ENCODE peak calls at places on chromosomes 11 and 22, in seven cellular contexts. One of them, this sample, is unnamed.

GRCh38 chr22:25370322-25370721 is 150.9 kb downstream of the CRYBB2 start:
- DNase-seq in CD8-positive, alpha-beta T cell: no peak
- DNase-seq in GM13977: no peak
- DNase-seq in nephron progenitor cell: no peak
- DNase-seq in RWPE2: no peak
- DNase-seq in WTC11: no peak
- DNase-seq in natural killer cell: no peak
- DNase-seq in this sample: no peak

GRCh38 chr22:50329236-50329635 is 2.4 kb upstream of the DENND6B start:
- DNase-seq in CD8-positive, alpha-beta T cell: no peak
- DNase-seq in GM13977: no peak
- DNase-seq in nephron progenitor cell: no peak
- DNase-seq in RWPE2: no peak
- DNase-seq in WTC11: no peak
- DNase-seq in natural killer cell: no peak
- DNase-seq in this sample: no peak

GRCh38 chr11:88206746-88207145 is 31.5 kb upstream of the RAB38 start:
- DNase-seq in CD8-positive, alpha-beta T cell: no peak
- DNase-seq in GM13977: peak; percentile 11
- DNase-seq in nephron progenitor cell: no peak
- DNase-seq in RWPE2: no peak
- DNase-seq in WTC11: no peak
- DNase-seq in natural killer cell: no peak
- DNase-seq in this sample: no peak

GRCh38 chr22:42434283-42434682 is 2.1 kb upstream of the NFAM1 start:
- DNase-seq in CD8-positive, alpha-beta T cell: no peak
- DNase-seq in GM13977: no peak
- DNase-seq in nephron progenitor cell: no peak
- DNase-seq in RWPE2: no peak
- DNase-seq in WTC11: no peak
- DNase-seq in natural killer cell: no peak
- DNase-seq in this sample: no peak

GRCh38 chr11:127114035-127114434 is 113.5 kb upstream of the KIRREL3 start:
- DNase-seq in CD8-positive, alpha-beta T cell: no peak
- DNase-seq in GM13977: no peak
- DNase-seq in nephron progenitor cell: no peak
- DNase-seq in RWPE2: no peak
- DNase-seq in WTC11: no peak
- DNase-seq in natural killer cell: no peak
- DNase-seq in this sample: no peak

GRCh38 chr11:128499613-128500213 is 87.6 kb downstream of the ETS1 start:
- DNase-seq in CD8-positive, alpha-beta T cell: no peak
- DNase-seq in GM13977: no peak
- DNase-seq in nephron progenitor cell: no peak
- DNase-seq in RWPE2: no peak
- DNase-seq in WTC11: no peak
- DNase-seq in natural killer cell: no peak
- DNase-seq in this sample: no peak

GRCh38 chr11:66875376-66875775 is 18.5 kb downstream of the LRFN4 start:
- DNase-seq in CD8-positive, alpha-beta T cell: no peak
- DNase-seq in GM13977: no peak
- DNase-seq in nephron progenitor cell: no peak
- DNase-seq in RWPE2: peak; percentile 37
- DNase-seq in WTC11: no peak
- DNase-seq in natural killer cell: no peak
- DNase-seq in this sample: no peak

GRCh38 chr22:42856865-42857704 is at the start of gene ARFGAP3:
- DNase-seq in CD8-positive, alpha-beta T cell: peak; percentile 98
- DNase-seq in GM13977: peak; percentile 99
- DNase-seq in nephron progenitor cell: peak; percentile 97
- DNase-seq in RWPE2: peak; percentile 89
- DNase-seq in WTC11: peak; percentile 94
- DNase-seq in natural killer cell: peak; percentile 98
- DNase-seq in this sample: peak; percentile 98

GRCh38 chr11:10806206-10806605 is 2.5 kb downstream of the EIF4G2 start:
- DNase-seq in CD8-positive, alpha-beta T cell: no peak
- DNase-seq in GM13977: no peak
- DNase-seq in nephron progenitor cell: no peak
- DNase-seq in RWPE2: no peak
- DNase-seq in WTC11: no peak
- DNase-seq in natural killer cell: no peak
- DNase-seq in this sample: no peak

DNA sequence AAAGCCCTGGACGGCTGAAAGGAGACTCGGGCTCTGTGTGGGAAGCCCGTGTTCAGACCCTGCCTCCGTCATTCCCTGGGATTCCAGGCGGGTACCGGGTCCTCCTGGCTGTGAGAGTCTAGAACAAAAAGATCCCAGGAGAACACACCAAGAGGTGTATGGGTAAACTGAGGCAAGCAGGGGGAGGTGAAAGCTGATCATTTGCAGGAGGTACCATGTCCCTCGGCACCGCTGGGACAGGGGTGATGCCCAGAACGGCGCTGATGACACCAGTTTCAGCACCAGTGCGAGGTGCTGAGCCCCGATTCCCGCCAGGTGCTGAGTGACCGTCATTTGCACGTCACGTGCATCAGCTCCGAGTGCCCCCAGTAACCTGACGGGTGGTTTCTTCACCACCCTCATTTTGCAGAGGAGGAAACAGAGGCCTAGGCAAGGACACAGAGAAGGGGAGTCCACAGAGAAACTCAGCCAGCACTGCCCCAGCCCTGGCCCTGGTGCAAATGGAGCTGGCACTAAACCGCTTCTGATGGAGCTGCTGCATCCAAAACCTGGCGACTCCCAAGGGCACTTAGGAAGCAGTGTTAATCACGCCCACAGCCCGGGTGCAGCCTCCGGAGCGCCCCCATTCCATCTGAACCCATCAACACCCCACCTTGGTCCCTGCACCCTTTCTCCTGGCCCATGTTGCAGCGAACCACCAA is 16.8 kb downstream of the MACROD1 start:
- DNase-seq in CD8-positive, alpha-beta T cell: no peak
- DNase-seq in GM13977: no peak
- DNase-seq in nephron progenitor cell: no peak
- DNase-seq in RWPE2: no peak
- DNase-seq in WTC11: no peak
- DNase-seq in natural killer cell: no peak
- DNase-seq in this sample: no peak
- TF ChIP-seq CTCF in CD8-positive, alpha-beta T cell: peak; percentile 54
- TF ChIP-seq CTCF in GM13977: no peak
- TF ChIP-seq CTCF in nephron progenitor cell: peak; percentile 13
- TF ChIP-seq CTCF in RWPE2: peak; percentile 62
- TF ChIP-seq CTCF in WTC11: peak; percentile 11
- TF ChIP-seq CTCF in natural killer cell: peak; percentile 19
- TF ChIP-seq CTCF in this sample: no peak

DNA sequence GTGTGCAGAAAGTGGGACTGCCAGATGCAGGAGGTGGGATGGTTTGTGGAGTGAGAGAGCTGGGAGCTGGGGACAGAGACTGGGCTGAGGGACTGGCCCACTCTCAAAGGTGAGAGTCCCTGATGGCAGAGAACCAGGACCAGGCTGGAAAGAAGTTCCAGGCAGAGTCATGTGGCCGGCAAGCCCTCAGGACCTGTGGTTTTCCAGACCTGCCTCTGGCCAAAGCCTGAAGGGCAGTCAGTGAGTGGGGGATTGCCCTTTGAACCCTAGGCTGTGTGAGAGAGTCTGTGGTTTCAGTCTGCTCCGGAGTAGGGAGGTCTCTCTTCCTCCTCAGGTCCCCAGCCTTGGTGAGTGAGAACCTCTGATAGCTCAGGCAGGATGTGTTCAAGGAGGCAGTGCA is 17.0 kb downstream of the KCNC1 start:
- DNase-seq in CD8-positive, alpha-beta T cell: no peak
- DNase-seq in GM13977: no peak
- DNase-seq in nephron progenitor cell: no peak
- DNase-seq in RWPE2: no peak
- DNase-seq in WTC11: no peak
- DNase-seq in natural killer cell: no peak
- DNase-seq in this sample: no peak
- TF ChIP-seq CTCF in CD8-positive, alpha-beta T cell: no peak
- TF ChIP-seq CTCF in GM13977: no peak
- TF ChIP-seq CTCF in nephron progenitor cell: no peak
- TF ChIP-seq CTCF in RWPE2: no peak
- TF ChIP-seq CTCF in WTC11: no peak
- TF ChIP-seq CTCF in natural killer cell: no peak
- TF ChIP-seq CTCF in this sample: no peak

GRCh38 chr11:74397531-74398243 is 546 bp downstream of the PGM2L1 start:
- DNase-seq in CD8-positive, alpha-beta T cell: peak; percentile 53
- DNase-seq in GM13977: peak; percentile 45
- DNase-seq in nephron progenitor cell: peak; percentile 43
- DNase-seq in RWPE2: no peak
- DNase-seq in WTC11: peak; percentile 29
- DNase-seq in natural killer cell: peak; percentile 25
- DNase-seq in this sample: peak; percentile 23
- TF ChIP-seq CTCF in CD8-positive, alpha-beta T cell: peak; percentile 42
- TF ChIP-seq CTCF in GM13977: no peak
- TF ChIP-seq CTCF in nephron progenitor cell: no peak
- TF ChIP-seq CTCF in RWPE2: peak; percentile 21
- TF ChIP-seq CTCF in WTC11: no peak
- TF ChIP-seq CTCF in natural killer cell: no peak
- TF ChIP-seq CTCF in this sample: no peak

DNA sequence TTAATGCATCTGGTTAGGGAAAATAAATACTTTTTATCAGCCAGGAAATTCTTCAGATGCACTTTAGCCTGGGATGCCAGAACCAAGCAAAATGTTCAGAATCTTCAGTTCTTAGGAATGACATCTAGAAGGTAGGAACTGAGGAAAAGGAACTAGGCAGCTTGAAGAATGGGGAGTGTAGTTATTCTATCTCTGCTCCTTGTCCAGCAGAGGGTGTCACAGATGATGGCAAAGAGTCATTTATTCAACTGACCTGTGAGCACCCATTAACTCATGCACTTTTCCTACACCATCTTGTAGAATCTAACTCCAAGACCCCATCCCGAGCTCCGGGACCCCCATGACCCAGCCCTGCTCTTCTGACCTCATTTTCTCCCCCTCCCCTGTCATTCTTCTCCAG is 122.1 kb upstream of the ISX start:
- DNase-seq in CD8-positive, alpha-beta T cell: no peak
- DNase-seq in GM13977: no peak
- DNase-seq in nephron progenitor cell: no peak
- DNase-seq in RWPE2: no peak
- DNase-seq in WTC11: no peak
- DNase-seq in natural killer cell: no peak
- DNase-seq in this sample: no peak
- TF ChIP-seq CTCF in CD8-positive, alpha-beta T cell: no peak
- TF ChIP-seq CTCF in GM13977: peak; percentile 16
- TF ChIP-seq CTCF in nephron progenitor cell: no peak
- TF ChIP-seq CTCF in RWPE2: no peak
- TF ChIP-seq CTCF in WTC11: no peak
- TF ChIP-seq CTCF in natural killer cell: no peak
- TF ChIP-seq CTCF in this sample: no peak

GRCh38 chr11:92070026-92070889 is 154.4 kb upstream of the FAT3 start:
- DNase-seq in CD8-positive, alpha-beta T cell: no peak
- DNase-seq in GM13977: no peak
- DNase-seq in nephron progenitor cell: no peak
- DNase-seq in RWPE2: no peak
- DNase-seq in WTC11: no peak
- DNase-seq in natural killer cell: no peak
- DNase-seq in this sample: no peak
- TF ChIP-seq CTCF in CD8-positive, alpha-beta T cell: no peak
- TF ChIP-seq CTCF in GM13977: no peak
- TF ChIP-seq CTCF in nephron progenitor cell: no peak
- TF ChIP-seq CTCF in RWPE2: peak; percentile 30
- TF ChIP-seq CTCF in WTC11: no peak
- TF ChIP-seq CTCF in natural killer cell: no peak
- TF ChIP-seq CTCF in this sample: no peak

GRCh38 chr11:95138448-95138847 is 48.8 kb downstream of the ENDOD1 start:
- DNase-seq in CD8-positive, alpha-beta T cell: no peak
- DNase-seq in GM13977: peak; percentile 37
- DNase-seq in nephron progenitor cell: no peak
- DNase-seq in RWPE2: no peak
- DNase-seq in WTC11: no peak
- DNase-seq in natural killer cell: no peak
- DNase-seq in this sample: no peak
- TF ChIP-seq CTCF in CD8-positive, alpha-beta T cell: no peak
- TF ChIP-seq CTCF in GM13977: peak; percentile 60
- TF ChIP-seq CTCF in nephron progenitor cell: no peak
- TF ChIP-seq CTCF in RWPE2: no peak
- TF ChIP-seq CTCF in WTC11: no peak
- TF ChIP-seq CTCF in natural killer cell: no peak
- TF ChIP-seq CTCF in this sample: no peak

GRCh38 chr11:79439893-79440450 is 858 bp downstream of the TENM4 start:
- DNase-seq in CD8-positive, alpha-beta T cell: no peak
- DNase-seq in GM13977: peak; percentile 38
- DNase-seq in nephron progenitor cell: peak; percentile 72
- DNase-seq in RWPE2: no peak
- DNase-seq in WTC11: peak; percentile 46
- DNase-seq in natural killer cell: no peak
- DNase-seq in this sample: peak; percentile 47
- TF ChIP-seq CTCF in CD8-positive, alpha-beta T cell: no peak
- TF ChIP-seq CTCF in GM13977: no peak
- TF ChIP-seq CTCF in nephron progenitor cell: no peak
- TF ChIP-seq CTCF in RWPE2: no peak
- TF ChIP-seq CTCF in WTC11: no peak
- TF ChIP-seq CTCF in natural killer cell: no peak
- TF ChIP-seq CTCF in this sample: no peak

GRCh38 chr11:109708184-109708583 is 286.2 kb downstream of the C11orf87 start:
- DNase-seq in CD8-positive, alpha-beta T cell: no peak
- DNase-seq in GM13977: no peak
- DNase-seq in nephron progenitor cell: no peak
- DNase-seq in RWPE2: no peak
- DNase-seq in WTC11: no peak
- DNase-seq in natural killer cell: no peak
- DNase-seq in this sample: no peak
- TF ChIP-seq CTCF in CD8-positive, alpha-beta T cell: no peak
- TF ChIP-seq CTCF in GM13977: no peak
- TF ChIP-seq CTCF in nephron progenitor cell: no peak
- TF ChIP-seq CTCF in RWPE2: no peak
- TF ChIP-seq CTCF in WTC11: no peak
- TF ChIP-seq CTCF in natural killer cell: no peak
- TF ChIP-seq CTCF in this sample: no peak

GRCh38 chr22:26735019-26735409 is 77.6 kb downstream of the MIAT start:
- DNase-seq in CD8-positive, alpha-beta T cell: no peak
- DNase-seq in GM13977: no peak
- DNase-seq in nephron progenitor cell: no peak
- DNase-seq in RWPE2: no peak
- DNase-seq in WTC11: no peak
- DNase-seq in natural killer cell: no peak
- DNase-seq in this sample: no peak

GRCh38 chr22:26737262-26737661 is 79.9 kb downstream of the MIAT start:
- DNase-seq in CD8-positive, alpha-beta T cell: no peak
- DNase-seq in GM13977: no peak
- DNase-seq in nephron progenitor cell: no peak
- DNase-seq in RWPE2: no peak
- DNase-seq in WTC11: no peak
- DNase-seq in natural killer cell: no peak
- DNase-seq in this sample: no peak

GRCh38 chr22:26734339-26735018 is 77.1 kb downstream of the MIAT start:
- DNase-seq in CD8-positive, alpha-beta T cell: no peak
- DNase-seq in GM13977: no peak
- DNase-seq in nephron progenitor cell: no peak
- DNase-seq in RWPE2: no peak
- DNase-seq in WTC11: no peak
- DNase-seq in natural killer cell: no peak
- DNase-seq in this sample: no peak

GRCh38 chr22:26732284-26732683 is 74.9 kb downstream of the MIAT start:
- DNase-seq in CD8-positive, alpha-beta T cell: no peak
- DNase-seq in GM13977: no peak
- DNase-seq in nephron progenitor cell: no peak
- DNase-seq in RWPE2: no peak
- DNase-seq in WTC11: no peak
- DNase-seq in natural killer cell: no peak
- DNase-seq in this sample: no peak
- TF ChIP-seq CTCF in CD8-positive, alpha-beta T cell: no peak
- TF ChIP-seq CTCF in GM13977: no peak
- TF ChIP-seq CTCF in nephron progenitor cell: no peak
- TF ChIP-seq CTCF in RWPE2: no peak
- TF ChIP-seq CTCF in WTC11: no peak
- TF ChIP-seq CTCF in natural killer cell: no peak
- TF ChIP-seq CTCF in this sample: no peak